ENCODE peak calls at places on chromosome X, in seven cellular contexts. A is suprapubic skin, B is SK-N-MC, P is endothelial cell of umbilical vein, H is breast epithelium, D is vagina, F is sigmoid colon. E is an unnamed sample.

GRCh38 chrX:134676440-134676839 is 18.2 kb upstream of the PLAC1 start:
- DNase-seq in F (no peak), B (no peak), P (peak), H (no peak), D (no peak), A (no peak), E (no peak)

GRCh38 chrX:30957753-30958152 is 68.7 kb upstream of the TAB3 start:
- DNase-seq in F (no peak), H (peak), P (no peak), D (no peak), A (no peak), B (no peak), E (no peak)

GRCh38 chrX:40278340-40279090 is 180.8 kb upstream of the BCOR start:
- DNase-seq in H (no peak), B (no peak), D (no peak), A (no peak), F (no peak), P (no peak), E (no peak)

GRCh38 chrX:96372313-96373046 is 312.2 kb upstream of the DIAPH2 start:
- DNase-seq in D (no peak), P (peak), H (no peak), F (no peak), B (peak), A (no peak), E (no peak)

GRCh38 chrX:96655947-96656623 is 28.6 kb upstream of the DIAPH2 start:
- DNase-seq in H (no peak), D (no peak), F (no peak), B (no peak), A (no peak), P (no peak), E (peak)

GRCh38 chrX:104307341-104307740 is 52.6 kb upstream of the ESX1 start:
- DNase-seq in B (no peak), A (no peak), F (no peak), D (no peak), H (no peak), P (no peak), E (no peak)

GRCh38 chrX:129626026-129626425 is 28.7 kb downstream of the APLN start:
- DNase-seq in F (no peak), P (no peak), H (no peak), D (no peak), B (no peak), A (no peak), E (no peak)

GRCh38 chrX:134558133-134558532 is 98.2 kb downstream of the HPRT1 start:
- DNase-seq in F (no peak), P (no peak), H (no peak), B (no peak), A (no peak), D (no peak), E (no peak)

GRCh38 chrX:15600745-15601144 is at the start of gene ACE2:
- DNase-seq in A (no peak), D (no peak), B (no peak), F (no peak), P (no peak), H (no peak), E (no peak)

GRCh38 chrX:34873500-34874225 is 68.9 kb upstream of the FAM47B start:
- DNase-seq in H (no peak), B (no peak), A (no peak), F (no peak), P (no peak), D (no peak), E (no peak)

GRCh38 chrX:134171661-134172587 is 65.1 kb upstream of the CCDC160 start:
- DNase-seq in A (no peak), F (no peak), H (no peak), P (peak), B (no peak), D (no peak), E (no peak)

GRCh38 chrX:44101300-44101699 is 128.1 kb upstream of the NDP start:
- DNase-seq in B (no peak), F (no peak), P (no peak), A (no peak), D (no peak), H (no peak), E (no peak)

GRCh38 chrX:9867214-9867613 is 81.0 kb downstream of the SHROOM2 start:
- DNase-seq in F (no peak), D (no peak), P (no peak), A (no peak), H (no peak), B (no peak), E (no peak)

GRCh38 chrX:124194209-124194608 is 138.3 kb upstream of the TEX13D start:
- DNase-seq in A (no peak), H (no peak), D (no peak), B (no peak), P (no peak), F (peak), E (no peak)

GRCh38 chrX:71941771-71942170 is 31.1 kb downstream of the NHSL2 start:
- DNase-seq in P (no peak), F (peak), A (no peak), H (no peak), B (no peak), D (no peak), E (peak)

GRCh38 chrX:139691493-139691842 is 16.5 kb downstream of the MCF2 start:
- DNase-seq in B (no peak), H (no peak), A (no peak), P (no peak), F (no peak), D (no peak), E (no peak)

GRCh38 chrX:44012484-44013096 is 39.4 kb upstream of the NDP start:
- DNase-seq in D (no peak), F (peak), B (no peak), H (peak), P (peak), A (no peak), E (peak)

GRCh38 chrX:786441-786881 is 155.9 kb downstream of the SHOX start:
- DNase-seq in P (no peak), H (no peak), A (no peak), B (no peak), D (peak), F (no peak), E (no peak)

GRCh38 chrX:21926527-21927278 is 13.8 kb upstream of the SMS start:
- DNase-seq in H (no peak), P (peak), B (no peak), D (no peak), F (no peak), A (no peak), E (no peak)

GRCh38 chrX:70508296-70508911 is 63.8 kb downstream of the DLG3 start:
- DNase-seq in D (no peak), A (no peak), B (no peak), F (no peak), P (peak), H (no peak), E (no peak)

GRCh38 chrX:153333271-153333670 is 682 bp upstream of the ZNF275 start:
- DNase-seq in P (no peak), A (no peak), B (no peak), H (no peak), D (no peak), F (no peak), E (no peak)

GRCh38 chrX:20969565-20969964 is 404.7 kb upstream of the CNKSR2 start:
- DNase-seq in D (no peak), A (no peak), B (no peak), P (no peak), F (no peak), H (no peak), E (no peak)

GRCh38 chrX:125694171-125694570 is 374.5 kb downstream of the TEX13C start:
- DNase-seq in B (no peak), D (no peak), A (no peak), F (no peak), H (no peak), P (no peak), E (no peak)

GRCh38 chrX:126770179-126770578 is 49.4 kb upstream of the PRR32 start:
- DNase-seq in B (no peak), F (no peak), H (no peak), A (no peak), D (no peak), P (peak), E (no peak)

GRCh38 chrX:38669425-38669824 is 108.1 kb downstream of the TSPAN7 start:
- DNase-seq in F (no peak), A (no peak), P (no peak), D (no peak), H (no peak), B (no peak), E (no peak)

GRCh38 chrX:10379848-10380247 is 223.1 kb downstream of the CLCN4 start:
- DNase-seq in F (no peak), H (no peak), D (no peak), A (no peak), P (peak), B (peak), E (no peak)

GRCh38 chrX:68717663-68718442 is 70.4 kb downstream of the STARD8 start:
- DNase-seq in H (no peak), F (peak), P (no peak), B (no peak), A (no peak), D (no peak), E (no peak)

GRCh38 chrX:107273795-107274194 is 67.4 kb downstream of the DNAAF6 start:
- DNase-seq in H (no peak), A (no peak), P (no peak), D (no peak), B (no peak), F (no peak), E (no peak)

GRCh38 chrX:2572740-2573139 is 72.0 kb upstream of the DHRSX start:
- DNase-seq in A (no peak), H (no peak), P (no peak), D (no peak), B (no peak), F (no peak), E (no peak)

GRCh38 chrX:48648299-48648698 is 35.3 kb upstream of the WAS start:
- DNase-seq in B (no peak), P (peak), D (no peak), A (no peak), F (peak), H (no peak), E (peak)
- TF ChIP-seq POLR2AphosphoS5 in B (no peak), P (no peak), D (no peak), A (no peak), F (no peak), H (no peak), E (no peak)

GRCh38 chrX:150364347-150365050 is 1.4 kb downstream of the MAMLD1 start:
- DNase-seq in D (peak), A (no peak), H (no peak), F (no peak), P (peak), B (no peak), E (peak)

GRCh38 chrX:150363561-150364346 is 637 bp downstream of the MAMLD1 start:
- DNase-seq in A (no peak), D (peak), H (no peak), F (no peak), B (no peak), P (peak), E (peak)

GRCh38 chrX:150365953-150366911 is 3.1 kb downstream of the MAMLD1 start:
- DNase-seq in D (peak), P (peak), F (peak), B (no peak), A (no peak), H (peak), E (peak)

GRCh38 chrX:150366951-150367545 is 3.9 kb downstream of the MAMLD1 start:
- DNase-seq in B (no peak), P (no peak), F (no peak), H (peak), A (no peak), D (no peak), E (no peak)

DNA sequence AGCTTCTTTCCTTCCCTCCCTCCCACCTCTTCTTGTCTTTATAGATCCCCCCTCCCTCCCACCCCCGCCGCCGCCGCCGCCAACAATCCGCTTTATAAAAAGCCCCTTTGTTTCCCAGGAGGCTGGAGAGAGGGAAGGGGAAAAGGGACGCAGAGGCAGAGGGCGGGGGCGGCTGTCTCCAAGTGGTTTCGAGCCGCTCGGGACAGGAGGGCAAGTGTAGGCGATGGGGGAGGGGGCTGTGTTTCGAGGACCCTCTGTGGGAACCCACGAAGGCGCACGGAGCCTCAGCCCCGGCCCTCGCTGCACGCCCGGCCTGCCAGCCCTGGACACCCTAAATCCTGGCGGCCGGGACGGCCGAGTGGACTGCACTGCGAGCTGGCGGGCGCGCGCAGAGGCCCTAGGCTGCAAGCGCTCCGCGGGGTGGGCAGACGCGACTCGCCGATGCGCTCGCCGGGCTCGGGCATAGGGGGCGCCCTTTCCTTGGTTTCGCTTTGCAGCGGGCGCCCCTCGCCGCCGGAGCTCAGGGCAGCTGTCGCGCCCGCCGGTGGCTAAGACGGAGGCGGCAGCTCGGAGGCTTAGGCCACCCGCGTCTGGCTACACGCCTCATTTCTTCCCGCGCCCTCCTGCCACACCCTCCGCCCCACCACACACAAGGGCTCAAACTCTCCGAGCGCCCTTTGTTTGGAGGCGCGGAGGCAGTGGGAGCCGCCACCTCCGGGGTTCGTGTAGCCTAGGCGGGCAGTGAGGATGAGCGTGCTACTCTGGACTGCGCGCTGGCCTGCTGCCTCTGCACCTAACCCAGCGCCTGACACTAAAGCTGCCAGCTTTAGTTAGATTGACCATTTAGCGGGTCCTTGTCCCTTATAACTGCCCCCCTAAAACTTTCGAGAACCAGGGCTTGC is 2.2 kb downstream of the MAMLD1 start:
- DNase-seq in D (peak), A (no peak), P (peak), H (peak), F (peak), B (no peak), E (peak)
- TF ChIP-seq POLR2AphosphoS5 in D (peak), A (no peak), P (peak), H (peak), F (peak), B (no peak), E (no peak)

GRCh38 chrX:102516314-102516936 is at the start of gene TMSB15A:
- DNase-seq in A (peak), F (peak), B (no peak), H (peak), D (no peak), P (peak), E (peak)
- TF ChIP-seq POLR2AphosphoS5 in A (no peak), F (no peak), B (peak), H (no peak), D (peak), P (no peak), E (no peak)

GRCh38 chrX:16712116-16712824 is at the start of gene CTPS2:
- DNase-seq in H (peak), P (peak), A (peak), F (peak), D (no peak), B (no peak), E (peak)
- TF ChIP-seq POLR2AphosphoS5 in H (no peak), P (peak), A (no peak), F (peak), D (peak), B (peak), E (peak)

E was measured in transverse colon.